ENCODE peak calls at places on chromosome 20, in six cellular contexts. One of them, this sample, is unnamed.

GRCh38 chr20:46978871-46979536 is 84.4 kb downstream of the EYA2 start:
- DNase-seq in mesenchymal stem cell: no peak
- DNase-seq in H1: no peak
- DNase-seq in neuronal stem cell: no peak
- DNase-seq in IMR-90: no peak
- DNase-seq in H9: no peak
- DNase-seq in this sample: no peak

GRCh38 chr20:36062799-36063198 is 91.7 kb upstream of the EPB41L1 start:
- DNase-seq in mesenchymal stem cell: peak
- DNase-seq in H1: no peak
- DNase-seq in neuronal stem cell: no peak
- DNase-seq in IMR-90: no peak
- DNase-seq in H9: no peak
- DNase-seq in this sample: peak

GRCh38 chr20:53163486-53163885 is 191.3 kb downstream of the TSHZ2 start:
- DNase-seq in mesenchymal stem cell: no peak
- DNase-seq in H1: no peak
- DNase-seq in neuronal stem cell: no peak
- DNase-seq in IMR-90: peak
- DNase-seq in H9: no peak
- DNase-seq in this sample: no peak

GRCh38 chr20:32495949-32496348 is 89.2 kb downstream of the NOL4L start:
- DNase-seq in mesenchymal stem cell: no peak
- DNase-seq in H1: no peak
- DNase-seq in neuronal stem cell: no peak
- DNase-seq in IMR-90: no peak
- DNase-seq in H9: no peak
- DNase-seq in this sample: no peak

GRCh38 chr20:17372831-17373440 is 146.1 kb downstream of the PCSK2 start:
- DNase-seq in mesenchymal stem cell: no peak
- DNase-seq in H1: no peak
- DNase-seq in neuronal stem cell: no peak
- DNase-seq in IMR-90: no peak
- DNase-seq in H9: no peak
- DNase-seq in this sample: no peak

GRCh38 chr20:43691928-43692524 is 25.1 kb downstream of the MYBL2 start:
- DNase-seq in mesenchymal stem cell: peak
- DNase-seq in H1: peak
- DNase-seq in neuronal stem cell: peak
- DNase-seq in IMR-90: peak
- DNase-seq in H9: peak
- DNase-seq in this sample: peak

GRCh38 chr20:2220298-2220697 is 75.5 kb upstream of the TGM3 start:
- DNase-seq in mesenchymal stem cell: no peak
- DNase-seq in H1: no peak
- DNase-seq in neuronal stem cell: no peak
- DNase-seq in IMR-90: no peak
- DNase-seq in H9: no peak
- DNase-seq in this sample: no peak

GRCh38 chr20:17636523-17637412 is 45.3 kb downstream of the RRBP1 start:
- DNase-seq in mesenchymal stem cell: no peak
- DNase-seq in H1: no peak
- DNase-seq in neuronal stem cell: peak
- DNase-seq in IMR-90: no peak
- DNase-seq in H9: peak
- DNase-seq in this sample: no peak

GRCh38 chr20:63361507-63362425 is 617 bp upstream of the CHRNA4 start:
- DNase-seq in mesenchymal stem cell: no peak
- DNase-seq in H1: peak
- DNase-seq in neuronal stem cell: no peak
- DNase-seq in IMR-90: no peak
- DNase-seq in H9: peak
- DNase-seq in this sample: no peak

GRCh38 chr20:32189691-32190607 is 17.6 kb downstream of the PLAGL2 start:
- DNase-seq in mesenchymal stem cell: peak
- DNase-seq in H1: peak
- DNase-seq in neuronal stem cell: peak
- DNase-seq in IMR-90: peak
- DNase-seq in H9: peak
- DNase-seq in this sample: no peak

GRCh38 chr20:53774487-53775203 is 181.0 kb upstream of the ZNF217 start:
- DNase-seq in mesenchymal stem cell: peak
- DNase-seq in H1: no peak
- DNase-seq in neuronal stem cell: no peak
- DNase-seq in IMR-90: peak
- DNase-seq in H9: no peak
- DNase-seq in this sample: peak

GRCh38 chr20:11266571-11266970 is 592.8 kb upstream of the JAG1 start:
- DNase-seq in mesenchymal stem cell: no peak
- DNase-seq in H1: no peak
- DNase-seq in neuronal stem cell: no peak
- DNase-seq in IMR-90: peak
- DNase-seq in H9: no peak
- DNase-seq in this sample: no peak

GRCh38 chr20:11373391-11373790 is 544.3 kb upstream of the BTBD3 start:
- DNase-seq in mesenchymal stem cell: no peak
- DNase-seq in H1: no peak
- DNase-seq in neuronal stem cell: no peak
- DNase-seq in IMR-90: no peak
- DNase-seq in H9: no peak
- DNase-seq in this sample: no peak

GRCh38 chr20:56422131-56422823 is 10.2 kb downstream of the CASS4 start:
- DNase-seq in mesenchymal stem cell: peak
- DNase-seq in H1: no peak
- DNase-seq in neuronal stem cell: no peak
- DNase-seq in IMR-90: peak
- DNase-seq in H9: no peak
- DNase-seq in this sample: peak

GRCh38 chr20:48740714-48741113 is 87.1 kb downstream of the PREX1 start:
- DNase-seq in mesenchymal stem cell: no peak
- DNase-seq in H1: no peak
- DNase-seq in neuronal stem cell: no peak
- DNase-seq in IMR-90: no peak
- DNase-seq in H9: no peak
- DNase-seq in this sample: no peak

GRCh38 chr20:51565741-51566140 is 23.2 kb upstream of the NFATC2 start:
- DNase-seq in mesenchymal stem cell: no peak
- DNase-seq in H1: no peak
- DNase-seq in neuronal stem cell: no peak
- DNase-seq in IMR-90: peak
- DNase-seq in H9: no peak
- DNase-seq in this sample: no peak

GRCh38 chr20:45109634-45110033 is 5.3 kb downstream of the WFDC5 start:
- DNase-seq in mesenchymal stem cell: no peak
- DNase-seq in H1: peak
- DNase-seq in neuronal stem cell: no peak
- DNase-seq in IMR-90: no peak
- DNase-seq in H9: no peak
- DNase-seq in this sample: no peak

GRCh38 chr20:1993986-1994385 is at the start of gene PDYN:
- DNase-seq in mesenchymal stem cell: no peak
- DNase-seq in H1: no peak
- DNase-seq in neuronal stem cell: no peak
- DNase-seq in IMR-90: no peak
- DNase-seq in H9: no peak
- DNase-seq in this sample: no peak

GRCh38 chr20:10848810-10849370 is 175.1 kb upstream of the JAG1 start:
- DNase-seq in mesenchymal stem cell: peak
- DNase-seq in H1: no peak
- DNase-seq in neuronal stem cell: peak
- DNase-seq in IMR-90: peak
- DNase-seq in H9: peak
- DNase-seq in this sample: peak

GRCh38 chr20:25236450-25237304 is 11.2 kb upstream of the PYGB start:
- DNase-seq in mesenchymal stem cell: no peak
- DNase-seq in H1: no peak
- DNase-seq in neuronal stem cell: no peak
- DNase-seq in IMR-90: no peak
- DNase-seq in H9: no peak
- DNase-seq in this sample: no peak

GRCh38 chr20:24780648-24781047 is 168.4 kb upstream of the CST7 start:
- DNase-seq in mesenchymal stem cell: no peak
- DNase-seq in H1: no peak
- DNase-seq in neuronal stem cell: no peak
- DNase-seq in IMR-90: no peak
- DNase-seq in H9: peak
- DNase-seq in this sample: no peak

GRCh38 chr20:44702776-44703175 is 12.4 kb upstream of the CCN5 start:
- DNase-seq in mesenchymal stem cell: peak
- DNase-seq in H1: no peak
- DNase-seq in neuronal stem cell: no peak
- DNase-seq in IMR-90: peak
- DNase-seq in H9: no peak
- DNase-seq in this sample: no peak

GRCh38 chr20:64041040-64041780 is 5.2 kb downstream of the C20orf204 start:
- DNase-seq in mesenchymal stem cell: no peak
- DNase-seq in H1: no peak
- DNase-seq in neuronal stem cell: no peak
- DNase-seq in IMR-90: no peak
- DNase-seq in H9: no peak
- DNase-seq in this sample: no peak

GRCh38 chr20:57440678-57441509 is 49.7 kb downstream of the RBM38 start:
- DNase-seq in mesenchymal stem cell: no peak
- DNase-seq in H1: no peak
- DNase-seq in neuronal stem cell: no peak
- DNase-seq in IMR-90: peak
- DNase-seq in H9: peak
- DNase-seq in this sample: no peak

DNA sequence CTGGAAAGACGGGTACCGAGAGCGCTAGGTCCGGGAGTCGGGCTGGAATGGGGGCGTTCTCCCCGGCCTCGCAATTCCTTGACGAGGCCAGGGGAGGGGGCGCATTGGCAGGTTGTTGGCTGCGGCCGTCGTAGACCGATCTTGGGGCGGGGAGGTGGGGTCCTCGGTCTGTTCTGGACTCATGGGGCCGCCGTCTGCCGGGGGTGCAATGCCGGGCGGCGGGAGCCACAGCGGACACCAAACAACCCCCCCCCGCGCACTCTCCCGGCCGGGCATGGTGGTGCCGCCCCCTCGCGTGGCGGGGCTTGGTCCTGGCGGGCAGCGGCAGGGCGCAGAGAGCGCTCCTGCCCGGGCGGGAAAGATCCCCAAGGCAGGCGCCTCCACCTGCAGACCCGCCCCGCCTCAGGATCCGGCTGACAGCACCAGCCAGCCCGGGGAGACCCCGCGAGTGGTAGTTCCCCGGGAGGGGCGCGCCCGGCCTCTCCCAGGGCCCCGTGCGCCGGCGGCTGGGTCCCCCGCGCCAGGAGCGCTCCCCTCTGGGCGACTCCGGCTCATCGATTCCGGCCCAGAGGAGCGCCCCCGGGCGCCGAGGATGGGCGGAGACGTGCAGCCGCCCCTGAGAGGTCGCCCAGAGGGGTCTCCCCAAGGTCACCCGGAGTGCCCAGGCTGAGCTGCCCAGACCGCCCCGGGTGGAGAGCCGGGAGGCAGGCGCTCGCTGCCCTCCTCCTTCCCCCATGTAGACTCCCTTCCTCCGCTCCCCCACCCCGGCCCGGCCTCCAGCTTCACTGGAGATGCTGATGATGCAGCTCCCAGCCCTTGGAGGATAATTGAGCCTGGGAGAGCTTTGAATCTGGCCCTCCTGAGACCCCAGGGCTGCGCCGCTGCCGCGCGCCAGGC is 709 bp downstream of the PPP1R16B start:
- DNase-seq in mesenchymal stem cell: no peak
- DNase-seq in H1: peak
- DNase-seq in neuronal stem cell: no peak
- DNase-seq in IMR-90: no peak
- DNase-seq in H9: no peak
- DNase-seq in this sample: no peak
- H3K4ac ChIP-seq in mesenchymal stem cell: no peak
- H3K4ac ChIP-seq in H1: no peak
- H3K4ac ChIP-seq in neuronal stem cell: no peak
- H3K4ac ChIP-seq in IMR-90: no peak
- H3K4ac ChIP-seq in H9: no peak
- H3K4ac ChIP-seq in this sample: no peak

DNA sequence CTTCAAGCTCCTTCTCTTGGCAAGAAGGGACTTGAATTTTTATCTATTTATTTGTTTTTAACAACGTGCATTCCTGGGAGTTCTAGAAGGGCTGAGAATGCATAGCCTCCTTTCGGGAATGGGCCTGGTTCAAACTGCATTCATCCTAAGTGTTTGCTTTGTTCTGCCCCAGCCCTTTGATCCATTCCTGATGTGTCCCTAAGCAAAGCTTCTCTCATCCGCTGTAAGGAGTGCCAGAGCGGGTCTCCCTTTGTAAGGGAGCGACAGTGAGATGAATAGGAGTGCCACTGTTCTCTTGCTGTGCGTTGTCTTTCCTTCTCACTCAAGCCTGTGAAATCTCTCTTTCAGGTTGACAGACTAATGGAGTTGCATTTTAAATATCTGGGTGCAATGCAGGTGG is 60.9 kb upstream of the VSTM2L start:
- DNase-seq in mesenchymal stem cell: no peak
- DNase-seq in H1: no peak
- DNase-seq in neuronal stem cell: peak
- DNase-seq in IMR-90: no peak
- DNase-seq in H9: no peak
- DNase-seq in this sample: no peak
- H4K91ac ChIP-seq in mesenchymal stem cell: no peak
- H4K91ac ChIP-seq in H1: no peak
- H4K91ac ChIP-seq in neuronal stem cell: no peak
- H4K91ac ChIP-seq in IMR-90: no peak
- H4K91ac ChIP-seq in H9: no peak
- H4K91ac ChIP-seq in this sample: no peak

DNA sequence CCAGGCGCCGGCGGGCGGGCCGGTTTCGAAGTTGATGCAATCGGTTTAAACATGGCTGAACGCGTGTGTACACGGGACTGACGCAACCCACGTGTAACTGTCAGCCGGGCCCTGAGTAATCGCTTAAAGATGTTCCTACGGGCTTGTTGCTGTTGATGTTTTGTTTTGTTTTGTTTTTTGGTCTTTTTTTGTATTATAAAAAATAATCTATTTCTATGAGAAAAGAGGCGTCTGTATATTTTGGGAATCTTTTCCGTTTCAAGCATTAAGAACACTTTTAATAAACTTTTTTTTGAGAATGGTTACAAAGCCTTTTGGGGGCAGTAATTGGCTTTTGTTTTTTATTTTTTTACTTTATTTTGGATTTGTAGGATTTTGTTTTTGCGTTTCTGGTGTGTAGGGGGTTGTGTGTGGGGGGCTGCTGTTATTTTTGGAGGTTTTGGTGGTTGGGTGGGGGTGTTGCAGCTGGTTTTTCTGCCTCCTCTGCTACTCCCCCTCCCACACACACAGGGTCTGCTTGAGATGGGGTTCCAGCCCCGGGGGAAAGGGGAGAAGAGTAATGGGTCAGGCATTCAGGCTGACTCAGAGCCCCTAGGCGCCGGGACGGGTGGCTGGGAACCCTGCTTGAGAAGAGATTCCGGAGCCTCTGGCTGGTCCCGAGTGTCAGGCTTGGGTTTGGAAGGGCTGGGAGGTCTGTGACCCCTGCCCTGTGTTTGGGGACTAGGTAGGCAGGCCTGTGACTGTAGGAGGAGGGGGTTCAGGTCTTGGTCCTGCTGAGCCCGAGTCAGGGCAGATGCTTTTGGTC is 1.9 kb downstream of the CEBPB start:
- DNase-seq in mesenchymal stem cell: peak
- DNase-seq in H1: peak
- DNase-seq in neuronal stem cell: no peak
- DNase-seq in IMR-90: peak
- DNase-seq in H9: peak
- DNase-seq in this sample: peak
- H3K4ac ChIP-seq in mesenchymal stem cell: no peak
- H3K4ac ChIP-seq in H1: no peak
- H3K4ac ChIP-seq in neuronal stem cell: no peak
- H3K4ac ChIP-seq in IMR-90: peak
- H3K4ac ChIP-seq in H9: no peak
- H3K4ac ChIP-seq in this sample: peak

GRCh38 chr20:9146649-9147048 is 77.8 kb downstream of the PLCB4 start:
- DNase-seq in mesenchymal stem cell: no peak
- DNase-seq in H1: no peak
- DNase-seq in neuronal stem cell: no peak
- DNase-seq in IMR-90: no peak
- DNase-seq in H9: no peak
- DNase-seq in this sample: no peak
- H4K91ac ChIP-seq in mesenchymal stem cell: no peak
- H4K91ac ChIP-seq in H1: no peak
- H4K91ac ChIP-seq in neuronal stem cell: no peak
- H4K91ac ChIP-seq in IMR-90: no peak
- H4K91ac ChIP-seq in H9: no peak
- H4K91ac ChIP-seq in this sample: no peak